ENCODE peak calls at places on chromosome 22, in seven cellular contexts. V is spleen, W is neuronal stem cell, Y is transverse colon, H is endodermal cell, D is tibial nerve, R is sigmoid colon. M is an unnamed sample.

GRCh38 chr22:32660292-32660691 is 141.2 kb upstream of the TIMP3 start:
- DNase-seq in V (no peak), W (peak; percentile 42), Y (peak; percentile 69), H (peak; percentile 92), D (peak; percentile 76), R (peak; percentile 84), M (no peak)

GRCh38 chr22:37818397-37819099 is 4.6 kb upstream of the GALR3 start:
- DNase-seq in V (peak; percentile 91), W (no peak), Y (peak; percentile 77), H (peak; percentile 90), D (no peak), R (peak; percentile 83), M (peak; percentile 21)

GRCh38 chr22:48139776-48140175 is 1377.3 kb downstream of the TBC1D22A start:
- DNase-seq in V (no peak), W (no peak), Y (no peak), H (no peak), D (no peak), R (no peak), M (no peak)

GRCh38 chr22:37555029-37555428 is 5.3 kb upstream of the CDC42EP1 start:
- DNase-seq in V (no peak), W (no peak), Y (no peak), H (no peak), D (no peak), R (no peak), M (no peak)

GRCh38 chr22:42692239-42693054 is 28.2 kb downstream of the A4GALT start:
- DNase-seq in V (peak; percentile 84), W (no peak), Y (no peak), H (peak; percentile 69), D (no peak), R (no peak), M (no peak)

GRCh38 chr22:43530864-43531201 is 119.0 kb downstream of the MPPED1 start:
- DNase-seq in V (no peak), W (no peak), Y (no peak), H (no peak), D (no peak), R (no peak), M (no peak)

GRCh38 chr22:42427211-42427610 is 5.0 kb downstream of the NFAM1 start:
- DNase-seq in V (no peak), W (no peak), Y (no peak), H (no peak), D (no peak), R (no peak), M (no peak)

GRCh38 chr22:39318507-39319283 is 728 bp downstream of the RPL3 start:
- DNase-seq in V (no peak), W (no peak), Y (peak; percentile 44), H (no peak), D (peak; percentile 38), R (no peak), M (no peak)

GRCh38 chr22:37920131-37920530 is 14.0 kb downstream of the MICALL1 start:
- DNase-seq in V (no peak), W (no peak), Y (no peak), H (no peak), D (no peak), R (no peak), M (no peak)

GRCh38 chr22:20809538-20810185 is 35.7 kb downstream of the SERPIND1 start:
- DNase-seq in V (no peak), W (no peak), Y (no peak), H (no peak), D (no peak), R (no peak), M (no peak)
- H3K27ac ChIP-seq in V (no peak overlapping the region), W (no peak overlapping the region), Y (no peak overlapping the region), H (no peak overlapping the region), D (no peak overlapping the region), R (no peak overlapping the region), M (no peak overlapping the region)

DNA sequence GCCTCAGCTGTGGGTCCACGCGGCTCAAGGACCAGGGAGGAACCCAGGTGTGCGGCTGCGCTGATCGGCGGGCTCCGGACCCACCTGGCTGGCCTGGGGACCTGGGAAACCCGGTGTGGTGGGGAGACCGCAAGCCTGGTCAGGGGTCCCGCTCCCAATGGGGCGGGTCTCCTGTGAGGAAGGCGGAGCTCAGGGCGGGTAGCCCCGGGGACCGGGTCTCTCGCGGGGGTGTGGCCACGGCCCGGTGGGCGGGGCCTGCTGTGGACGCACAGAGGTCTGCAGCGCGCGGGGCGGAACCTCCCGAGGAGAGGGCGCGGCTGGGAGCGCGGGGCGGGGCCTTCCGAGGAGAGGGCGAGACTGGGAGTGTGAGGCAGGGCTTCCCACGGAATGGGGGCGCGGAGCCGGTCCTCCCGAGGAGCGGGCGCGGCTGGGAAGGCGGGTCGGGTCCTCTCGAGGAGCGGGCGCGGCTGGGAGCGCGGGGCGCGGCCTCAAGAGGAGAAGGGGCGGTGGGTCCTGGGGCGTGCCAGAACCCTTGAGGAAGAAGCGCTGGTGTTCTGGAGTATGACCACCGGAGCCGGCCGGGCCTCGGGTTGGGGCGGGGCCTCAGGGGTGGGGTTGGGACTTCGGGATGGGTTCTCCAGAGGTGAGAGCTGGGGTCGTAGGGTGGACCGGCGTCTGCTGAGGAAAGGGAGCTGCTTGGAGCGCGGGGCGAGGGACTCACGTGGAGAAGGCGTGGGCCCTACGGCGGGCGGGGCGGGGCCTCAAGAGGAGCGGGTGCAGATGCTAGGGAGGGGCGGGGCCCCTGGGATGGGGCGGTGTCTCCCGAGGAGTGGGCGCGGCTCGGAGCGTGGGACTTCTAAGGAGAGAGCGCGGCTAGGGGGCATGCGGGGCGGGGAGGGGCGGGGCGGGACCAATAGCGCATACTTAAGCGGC is 20.8 kb downstream of the DGCR6L start:
- DNase-seq in V (peak; percentile 95), W (peak; percentile 92), Y (peak; percentile 90), H (peak; percentile 97), D (peak; percentile 56), R (peak; percentile 89), M (peak; percentile 34)
- H3K27ac ChIP-seq in V (peak overlapping the region; percentile 49), W (no peak overlapping the region), Y (peak overlapping the region; percentile 20), H (no peak overlapping the region), D (no peak overlapping the region), R (peak overlapping the region; percentile 34), M (no peak overlapping the region)

GRCh38 chr22:46935506-46936377 is 173.3 kb downstream of the TBC1D22A start:
- DNase-seq in V (no peak), W (no peak), Y (peak; percentile 66), H (peak; percentile 49), D (no peak), R (no peak), M (no peak)
- H3K27ac ChIP-seq in V (peak overlapping the region; percentile 60), W (no peak overlapping the region), Y (peak overlapping the region; percentile 71), H (peak overlapping the region; percentile 53), D (peak overlapping the region; percentile 66), R (no peak overlapping the region), M (no peak overlapping the region)

GRCh38 chr22:49929553-49929979 is 11.1 kb downstream of the CRELD2 start:
- DNase-seq in V (peak; percentile 97), W (peak; percentile 69), Y (peak; percentile 78), H (peak; percentile 90), D (no peak), R (peak; percentile 80), M (no peak)

GRCh38 chr22:49930128-49930527 is 11.7 kb downstream of the CRELD2 start:
- DNase-seq in V (no peak), W (no peak), Y (no peak), H (no peak), D (no peak), R (no peak), M (no peak)

GRCh38 chr22:49933236-49933921 is 14.9 kb downstream of the CRELD2 start:
- DNase-seq in V (peak; percentile 83), W (no peak), Y (peak; percentile 66), H (no peak), D (peak; percentile 75), R (peak; percentile 94), M (peak; percentile 27)

GRCh38 chr22:49930596-49931412 is 12.4 kb downstream of the CRELD2 start:
- DNase-seq in V (no peak), W (no peak), Y (peak; percentile 83), H (peak; percentile 79), D (peak; percentile 72), R (no peak), M (peak; percentile 11)

DNA sequence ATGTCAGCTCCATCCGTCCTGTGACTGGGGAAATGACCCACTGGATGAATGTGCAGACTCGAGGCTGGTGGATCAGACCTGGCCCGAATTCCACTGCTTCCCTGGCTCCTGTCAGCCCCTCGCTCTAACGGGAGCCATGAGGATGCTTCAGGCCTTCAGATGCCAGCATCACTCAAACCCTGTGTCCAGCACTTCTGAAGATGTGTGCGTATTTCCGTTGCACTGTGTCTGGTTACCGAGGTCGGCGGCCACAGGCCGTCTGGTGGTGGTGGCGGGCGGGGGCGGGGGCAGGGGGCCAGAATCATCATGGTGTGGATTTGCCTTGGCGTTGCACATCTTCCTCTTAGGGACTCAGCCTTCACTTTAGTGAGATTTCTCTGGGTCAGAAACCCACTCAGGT is 13.4 kb downstream of the CRELD2 start:
- DNase-seq in V (no peak), W (no peak), Y (no peak), H (no peak), D (no peak), R (no peak), M (no peak)
- H3K27ac ChIP-seq in V (peak overlapping the region; percentile 99), W (no peak overlapping the region), Y (no peak overlapping the region), H (no peak overlapping the region), D (peak overlapping the region; percentile 91), R (peak overlapping the region; percentile 44), M (no peak overlapping the region)

DNA sequence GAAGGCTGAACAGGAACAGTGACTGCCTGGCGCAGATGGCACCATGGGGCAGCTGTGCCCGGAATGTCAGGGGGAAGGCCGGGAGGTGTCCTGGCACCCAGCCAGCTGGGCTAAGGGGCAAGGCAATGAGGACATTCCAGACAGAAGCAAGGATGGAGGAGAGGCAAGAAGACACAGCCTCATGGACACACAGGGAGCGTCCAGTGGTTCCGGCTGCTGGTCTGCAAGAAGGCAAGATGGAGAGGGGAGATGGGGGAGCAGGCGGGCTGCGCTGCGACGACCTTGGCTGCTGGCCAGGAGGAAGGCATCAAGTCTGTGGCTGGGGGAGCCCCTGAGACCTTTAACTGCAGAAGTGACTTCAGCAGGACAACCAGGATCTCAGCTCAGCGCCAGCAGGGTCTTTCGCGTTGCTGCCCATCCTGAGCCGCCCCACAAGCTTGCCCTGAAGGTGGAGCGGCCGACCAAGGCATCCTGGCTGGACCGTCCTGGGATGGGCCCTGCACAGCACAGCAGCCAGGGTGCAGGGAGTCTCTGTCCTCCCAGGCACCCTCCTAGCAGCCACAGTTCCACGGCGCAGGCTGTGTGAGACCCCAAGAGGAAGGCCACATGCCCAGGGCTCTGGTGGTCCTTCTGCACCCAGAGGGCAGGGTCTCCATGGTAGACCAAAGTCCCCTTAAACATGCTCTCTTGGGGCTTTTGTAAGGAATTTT is 531.7 kb downstream of the BRD1 start:
- DNase-seq in V (peak; percentile 50), W (no peak), Y (no peak), H (peak; percentile 15), D (no peak), R (no peak), M (no peak)
- H3K27ac ChIP-seq in V (no peak overlapping the region), W (no peak overlapping the region), Y (no peak overlapping the region), H (no peak overlapping the region), D (no peak overlapping the region), R (no peak overlapping the region), M (no peak overlapping the region)

GRCh38 chr22:46682011-46682731 is 55.9 kb downstream of the CERK start:
- DNase-seq in V (no peak), W (no peak), Y (no peak), H (no peak), D (no peak), R (no peak), M (no peak)
- H3K27ac ChIP-seq in V (no peak overlapping the region), W (no peak overlapping the region), Y (no peak overlapping the region), H (no peak overlapping the region), D (no peak overlapping the region), R (no peak overlapping the region), M (no peak overlapping the region)